ENCODE peak calls at places on chromosomes 16 and 17, in nine cellular contexts. One of them, this sample, is unnamed. For H3K36me3, the result is how much of the 10 kb centered on the place peaks cover.

GRCh38 chr16:15949210-15950166 is at the start of gene ABCC1:
- DNase-seq in H1: peak
- DNase-seq in CD8-positive, alpha-beta memory T cell: peak
- DNase-seq in heart left ventricle: peak
- DNase-seq in gastrocnemius medialis: peak
- DNase-seq in ovary: peak
- DNase-seq in MG63: peak
- DNase-seq in SK-N-SH: peak
- DNase-seq in suprapubic skin: no peak
- DNase-seq in this sample: no peak

GRCh38 chr17:11296994-11297393 is 56.0 kb downstream of the SHISA6 start:
- DNase-seq in suprapubic skin: no peak
- DNase-seq in SK-N-SH: peak
- DNase-seq in MG63: no peak
- DNase-seq in heart left ventricle: no peak
- DNase-seq in CD8-positive, alpha-beta memory T cell: no peak
- DNase-seq in ovary: no peak
- DNase-seq in gastrocnemius medialis: no peak
- DNase-seq in H1: no peak
- DNase-seq in this sample: no peak

GRCh38 chr17:81574643-81574956 is 22.4 kb upstream of the FAAP100 start:
- DNase-seq in MG63: no peak
- DNase-seq in suprapubic skin: no peak
- DNase-seq in gastrocnemius medialis: no peak
- DNase-seq in heart left ventricle: no peak
- DNase-seq in CD8-positive, alpha-beta memory T cell: no peak
- DNase-seq in ovary: no peak
- DNase-seq in SK-N-SH: no peak
- DNase-seq in H1: no peak
- DNase-seq in this sample: no peak

GRCh38 chr16:67542464-67542863 is 13.8 kb downstream of the RIPOR1 start:
- DNase-seq in ovary: no peak
- DNase-seq in CD8-positive, alpha-beta memory T cell: peak
- DNase-seq in MG63: peak
- DNase-seq in suprapubic skin: peak
- DNase-seq in gastrocnemius medialis: no peak
- DNase-seq in H1: peak
- DNase-seq in heart left ventricle: no peak
- DNase-seq in SK-N-SH: peak
- DNase-seq in this sample: no peak

GRCh38 chr17:82356028-82356427 is 3.0 kb upstream of the TEX19 start:
- DNase-seq in MG63: no peak
- DNase-seq in suprapubic skin: no peak
- DNase-seq in heart left ventricle: no peak
- DNase-seq in SK-N-SH: no peak
- DNase-seq in CD8-positive, alpha-beta memory T cell: no peak
- DNase-seq in ovary: no peak
- DNase-seq in gastrocnemius medialis: no peak
- DNase-seq in H1: no peak
- DNase-seq in this sample: peak

GRCh38 chr17:82230627-82231311 is 1.9 kb downstream of the SLC16A3 start:
- DNase-seq in gastrocnemius medialis: peak
- DNase-seq in suprapubic skin: peak
- DNase-seq in heart left ventricle: peak
- DNase-seq in H1: no peak
- DNase-seq in ovary: peak
- DNase-seq in SK-N-SH: peak
- DNase-seq in CD8-positive, alpha-beta memory T cell: peak
- DNase-seq in MG63: peak
- DNase-seq in this sample: no peak

GRCh38 chr16:85524630-85525463 is 88.3 kb upstream of the GSE1 start:
- DNase-seq in ovary: no peak
- DNase-seq in suprapubic skin: peak
- DNase-seq in gastrocnemius medialis: peak
- DNase-seq in SK-N-SH: peak
- DNase-seq in MG63: peak
- DNase-seq in CD8-positive, alpha-beta memory T cell: no peak
- DNase-seq in heart left ventricle: peak
- DNase-seq in H1: no peak
- DNase-seq in this sample: no peak

GRCh38 chr16:31451681-31452351 is 7.5 kb upstream of the ARMC5 start:
- DNase-seq in ovary: peak
- DNase-seq in suprapubic skin: peak
- DNase-seq in MG63: peak
- DNase-seq in SK-N-SH: peak
- DNase-seq in heart left ventricle: peak
- DNase-seq in gastrocnemius medialis: peak
- DNase-seq in H1: no peak
- DNase-seq in CD8-positive, alpha-beta memory T cell: no peak
- DNase-seq in this sample: no peak

DNA sequence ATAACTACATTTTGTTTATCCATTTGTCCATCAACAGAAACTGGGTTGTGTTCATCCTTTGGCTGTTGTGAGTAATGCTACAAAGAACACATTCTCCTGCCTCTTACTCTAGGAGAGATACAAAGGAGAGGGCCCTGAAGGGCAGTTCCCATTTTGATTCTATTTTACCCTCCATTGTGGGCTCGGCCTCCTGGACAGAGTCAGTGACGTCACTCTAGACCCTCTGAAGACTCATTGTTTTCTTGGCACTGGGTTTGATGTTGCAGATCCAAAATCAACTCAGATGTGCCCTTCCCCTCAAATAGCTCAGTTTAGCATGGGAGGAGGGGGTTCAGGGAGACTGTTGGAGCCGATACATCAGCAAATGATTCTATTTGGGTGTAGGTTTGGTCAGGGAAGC is 280.9 kb downstream of the UTP18 start:
- DNase-seq in suprapubic skin: no peak
- DNase-seq in SK-N-SH: no peak
- DNase-seq in H1: no peak
- DNase-seq in gastrocnemius medialis: no peak
- DNase-seq in CD8-positive, alpha-beta memory T cell: no peak
- DNase-seq in ovary: no peak
- DNase-seq in MG63: no peak
- DNase-seq in heart left ventricle: no peak
- DNase-seq in this sample: no peak
- H3K36me3 ChIP-seq in suprapubic skin: under half
- H3K36me3 ChIP-seq in SK-N-SH: under half
- H3K36me3 ChIP-seq in H1: under half
- H3K36me3 ChIP-seq in gastrocnemius medialis: under half
- H3K36me3 ChIP-seq in CD8-positive, alpha-beta memory T cell: under half
- H3K36me3 ChIP-seq in ovary: under half
- H3K36me3 ChIP-seq in MG63: under half
- H3K36me3 ChIP-seq in heart left ventricle: under half
- H3K36me3 ChIP-seq in this sample: under half

DNA sequence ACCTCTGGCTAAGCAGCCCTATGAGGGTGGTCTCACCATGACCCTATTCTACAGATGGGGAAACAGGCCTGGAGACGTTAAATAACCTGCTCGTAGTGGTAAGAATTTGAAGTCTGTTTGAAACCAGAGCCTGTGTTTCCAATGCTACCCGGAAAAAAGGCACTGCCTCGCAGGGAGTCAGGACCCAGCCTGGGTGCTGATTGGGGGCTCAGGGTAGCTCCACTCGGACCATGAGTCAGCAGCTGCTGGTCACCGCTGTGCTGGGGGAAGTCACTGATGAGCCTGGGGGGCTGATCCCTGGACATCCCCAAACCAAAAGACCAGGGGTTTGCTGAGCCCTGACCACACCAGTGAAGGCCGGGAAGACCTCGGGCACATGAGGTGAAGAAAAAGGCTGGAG is 9.4 kb upstream of the PLD6 start:
- DNase-seq in gastrocnemius medialis: no peak
- DNase-seq in CD8-positive, alpha-beta memory T cell: no peak
- DNase-seq in heart left ventricle: no peak
- DNase-seq in ovary: no peak
- DNase-seq in SK-N-SH: no peak
- DNase-seq in MG63: no peak
- DNase-seq in suprapubic skin: no peak
- DNase-seq in H1: no peak
- DNase-seq in this sample: no peak
- H3K36me3 ChIP-seq in gastrocnemius medialis: under half
- H3K36me3 ChIP-seq in CD8-positive, alpha-beta memory T cell: under half
- H3K36me3 ChIP-seq in heart left ventricle: under half
- H3K36me3 ChIP-seq in ovary: under half
- H3K36me3 ChIP-seq in SK-N-SH: under half
- H3K36me3 ChIP-seq in MG63: under half
- H3K36me3 ChIP-seq in suprapubic skin: half or more
- H3K36me3 ChIP-seq in H1: half or more
- H3K36me3 ChIP-seq in this sample: under half

GRCh38 chr17:40016692-40017000 is 1.4 kb downstream of the CSF3 start:
- DNase-seq in gastrocnemius medialis: no peak
- DNase-seq in SK-N-SH: no peak
- DNase-seq in CD8-positive, alpha-beta memory T cell: no peak
- DNase-seq in heart left ventricle: no peak
- DNase-seq in H1: no peak
- DNase-seq in ovary: no peak
- DNase-seq in MG63: no peak
- DNase-seq in suprapubic skin: no peak
- DNase-seq in this sample: no peak

GRCh38 chr17:40020146-40020545 is 4.9 kb downstream of the CSF3 start:
- DNase-seq in ovary: no peak
- DNase-seq in CD8-positive, alpha-beta memory T cell: no peak
- DNase-seq in MG63: no peak
- DNase-seq in suprapubic skin: no peak
- DNase-seq in H1: no peak
- DNase-seq in gastrocnemius medialis: no peak
- DNase-seq in SK-N-SH: peak
- DNase-seq in heart left ventricle: no peak
- DNase-seq in this sample: no peak

GRCh38 chr17:40017422-40018080 is 2.3 kb downstream of the CSF3 start:
- DNase-seq in CD8-positive, alpha-beta memory T cell: no peak
- DNase-seq in heart left ventricle: peak
- DNase-seq in gastrocnemius medialis: peak
- DNase-seq in suprapubic skin: no peak
- DNase-seq in MG63: no peak
- DNase-seq in H1: no peak
- DNase-seq in ovary: no peak
- DNase-seq in SK-N-SH: peak
- DNase-seq in this sample: no peak

GRCh38 chr17:40019140-40019991 is 4.1 kb downstream of the CSF3 start:
- DNase-seq in MG63: no peak
- DNase-seq in H1: peak
- DNase-seq in SK-N-SH: peak
- DNase-seq in gastrocnemius medialis: peak
- DNase-seq in suprapubic skin: no peak
- DNase-seq in CD8-positive, alpha-beta memory T cell: no peak
- DNase-seq in ovary: no peak
- DNase-seq in heart left ventricle: no peak
- DNase-seq in this sample: no peak

GRCh38 chr17:40018211-40019121 is 3.2 kb downstream of the CSF3 start:
- DNase-seq in MG63: no peak
- DNase-seq in gastrocnemius medialis: peak
- DNase-seq in CD8-positive, alpha-beta memory T cell: no peak
- DNase-seq in SK-N-SH: peak
- DNase-seq in ovary: peak
- DNase-seq in suprapubic skin: no peak
- DNase-seq in H1: peak
- DNase-seq in heart left ventricle: peak
- DNase-seq in this sample: no peak
- H3K36me3 ChIP-seq in MG63: under half
- H3K36me3 ChIP-seq in gastrocnemius medialis: under half
- H3K36me3 ChIP-seq in CD8-positive, alpha-beta memory T cell: under half
- H3K36me3 ChIP-seq in SK-N-SH: under half
- H3K36me3 ChIP-seq in ovary: under half
- H3K36me3 ChIP-seq in suprapubic skin: under half
- H3K36me3 ChIP-seq in H1: under half
- H3K36me3 ChIP-seq in heart left ventricle: under half
- H3K36me3 ChIP-seq in this sample: under half

DNA sequence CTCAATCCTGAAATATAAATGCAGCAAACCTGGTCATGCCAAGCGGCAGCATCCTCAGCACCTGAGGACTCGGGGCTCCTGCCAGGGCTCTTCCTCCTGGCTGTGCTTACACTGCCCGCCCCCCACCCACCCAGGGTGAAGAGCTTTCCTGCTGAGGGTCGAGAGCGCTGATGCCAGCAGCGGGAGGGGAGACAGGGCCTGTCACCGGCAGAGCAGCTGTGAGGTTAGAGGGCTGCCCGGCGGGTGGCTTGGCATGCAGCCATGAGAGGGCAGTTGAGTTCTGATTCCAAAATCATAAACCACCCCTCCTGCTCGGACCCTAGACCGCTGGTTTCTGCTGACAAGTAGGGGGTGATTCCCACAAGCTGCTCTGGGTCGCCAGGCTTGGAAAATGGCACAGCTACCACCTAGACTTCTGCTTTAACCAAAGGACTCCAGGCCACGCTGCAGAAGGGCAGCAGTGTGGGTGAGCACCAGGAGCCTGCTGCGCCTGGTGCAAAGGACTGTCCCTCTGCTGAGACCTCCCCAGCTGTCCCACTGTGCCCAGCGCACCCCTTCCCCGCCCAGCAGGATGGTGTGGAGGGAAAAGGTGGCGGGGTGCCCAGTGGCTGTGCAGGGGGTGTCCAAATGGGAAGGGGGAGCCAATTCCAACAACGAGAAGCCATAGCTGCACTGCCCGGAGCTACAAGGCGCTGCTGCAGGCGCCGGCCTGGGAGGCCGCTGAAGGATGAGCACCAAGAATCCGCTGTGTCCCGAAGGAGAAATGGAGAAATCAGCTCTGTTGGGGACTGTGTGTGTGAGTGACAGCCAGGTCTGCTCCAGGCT is 26.6 kb downstream of the MXRA7 start:
- DNase-seq in CD8-positive, alpha-beta memory T cell: no peak
- DNase-seq in SK-N-SH: peak
- DNase-seq in heart left ventricle: no peak
- DNase-seq in MG63: no peak
- DNase-seq in suprapubic skin: no peak
- DNase-seq in H1: no peak
- DNase-seq in gastrocnemius medialis: no peak
- DNase-seq in ovary: no peak
- DNase-seq in this sample: no peak
- H3K36me3 ChIP-seq in CD8-positive, alpha-beta memory T cell: under half
- H3K36me3 ChIP-seq in SK-N-SH: under half
- H3K36me3 ChIP-seq in heart left ventricle: under half
- H3K36me3 ChIP-seq in MG63: under half
- H3K36me3 ChIP-seq in suprapubic skin: under half
- H3K36me3 ChIP-seq in H1: under half
- H3K36me3 ChIP-seq in gastrocnemius medialis: under half
- H3K36me3 ChIP-seq in ovary: under half
- H3K36me3 ChIP-seq in this sample: under half

DNA sequence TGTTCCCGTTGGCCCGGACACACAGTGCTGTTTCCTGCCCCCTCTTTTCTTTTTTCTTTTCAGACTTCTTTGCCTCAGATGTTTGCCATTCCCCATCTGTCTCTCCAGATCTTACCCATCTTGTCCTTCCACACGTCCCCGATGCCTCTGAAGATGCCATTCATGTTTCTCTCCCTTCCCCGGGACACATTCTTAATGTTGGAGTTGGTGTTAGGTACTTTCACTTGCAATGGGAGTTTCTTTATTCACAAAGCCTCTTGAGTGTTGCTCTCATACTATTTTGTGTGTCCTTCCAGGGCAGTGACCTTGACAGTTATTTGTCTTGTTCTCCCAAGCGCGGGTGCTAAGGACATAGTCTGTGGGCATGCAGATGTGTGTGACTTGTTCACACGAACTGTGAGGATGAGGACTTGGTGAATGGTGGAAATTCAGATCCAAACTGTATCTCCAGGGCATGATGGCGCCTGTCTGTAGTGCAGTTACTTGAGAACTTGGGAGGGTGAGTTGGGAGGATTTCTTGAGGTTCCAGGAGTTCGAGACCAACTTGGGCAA is 8.3 kb downstream of the SEC14L1 start:
- DNase-seq in gastrocnemius medialis: no peak
- DNase-seq in suprapubic skin: no peak
- DNase-seq in MG63: no peak
- DNase-seq in H1: no peak
- DNase-seq in SK-N-SH: no peak
- DNase-seq in CD8-positive, alpha-beta memory T cell: no peak
- DNase-seq in ovary: no peak
- DNase-seq in heart left ventricle: no peak
- DNase-seq in this sample: no peak
- H3K36me3 ChIP-seq in gastrocnemius medialis: under half
- H3K36me3 ChIP-seq in suprapubic skin: under half
- H3K36me3 ChIP-seq in MG63: half or more
- H3K36me3 ChIP-seq in H1: under half
- H3K36me3 ChIP-seq in SK-N-SH: half or more
- H3K36me3 ChIP-seq in CD8-positive, alpha-beta memory T cell: under half
- H3K36me3 ChIP-seq in ovary: under half
- H3K36me3 ChIP-seq in heart left ventricle: under half
- H3K36me3 ChIP-seq in this sample: under half